ENCODE peak calls at places on chromosome 10, in five cellular contexts. F is mesendoderm, T is lower lobe of right lung, L is GM12878, S is Peyer's patch. D is an unnamed sample. For H3K4me1, the result is how much of the 10 kb centered on the place peaks cover.

GRCh38 chr10:77641788-77642397 is 4.3 kb upstream of the KCNMA1 start:
- DNase-seq in T (no peak), S (no peak), F (peak), L (no peak), D (peak)

GRCh38 chr10:14670551-14671240 is 104.0 kb downstream of the FAM107B start:
- DNase-seq in S (no peak), L (no peak), F (no peak), T (no peak), D (no peak)

GRCh38 chr10:102267748-102268147 is 22.4 kb downstream of the GBF1 start:
- DNase-seq in S (no peak), F (no peak), T (no peak), L (no peak), D (no peak)

GRCh38 chr10:516766-517165 is 172.7 kb downstream of the DIP2C start:
- DNase-seq in T (no peak), S (peak), F (peak), L (no peak), D (no peak)

GRCh38 chr10:42933454-42934340 is 143.2 kb upstream of the RET start:
- DNase-seq in T (no peak), S (no peak), L (no peak), F (peak), D (no peak)

GRCh38 chr10:129754211-129755050 is 209.6 kb downstream of the EBF3 start:
- DNase-seq in F (peak), L (no peak), S (peak), T (peak), D (no peak)

GRCh38 chr10:106573106-106573505 is 591.4 kb downstream of the SORCS1 start:
- DNase-seq in T (no peak), L (no peak), F (peak), S (no peak), D (no peak)

GRCh38 chr10:2925631-2926030 is 141.7 kb upstream of the PFKP start:
- DNase-seq in T (peak), S (no peak), L (no peak), F (no peak), D (no peak)

GRCh38 chr10:4678023-4678950 is 147.7 kb upstream of the AKR1E2 start:
- DNase-seq in F (no peak), S (no peak), T (no peak), L (no peak), D (no peak)

GRCh38 chr10:131920693-131921092 is 19.9 kb downstream of the PPP2R2D start:
- DNase-seq in F (no peak), L (no peak), T (no peak), S (peak), D (no peak)

DNA sequence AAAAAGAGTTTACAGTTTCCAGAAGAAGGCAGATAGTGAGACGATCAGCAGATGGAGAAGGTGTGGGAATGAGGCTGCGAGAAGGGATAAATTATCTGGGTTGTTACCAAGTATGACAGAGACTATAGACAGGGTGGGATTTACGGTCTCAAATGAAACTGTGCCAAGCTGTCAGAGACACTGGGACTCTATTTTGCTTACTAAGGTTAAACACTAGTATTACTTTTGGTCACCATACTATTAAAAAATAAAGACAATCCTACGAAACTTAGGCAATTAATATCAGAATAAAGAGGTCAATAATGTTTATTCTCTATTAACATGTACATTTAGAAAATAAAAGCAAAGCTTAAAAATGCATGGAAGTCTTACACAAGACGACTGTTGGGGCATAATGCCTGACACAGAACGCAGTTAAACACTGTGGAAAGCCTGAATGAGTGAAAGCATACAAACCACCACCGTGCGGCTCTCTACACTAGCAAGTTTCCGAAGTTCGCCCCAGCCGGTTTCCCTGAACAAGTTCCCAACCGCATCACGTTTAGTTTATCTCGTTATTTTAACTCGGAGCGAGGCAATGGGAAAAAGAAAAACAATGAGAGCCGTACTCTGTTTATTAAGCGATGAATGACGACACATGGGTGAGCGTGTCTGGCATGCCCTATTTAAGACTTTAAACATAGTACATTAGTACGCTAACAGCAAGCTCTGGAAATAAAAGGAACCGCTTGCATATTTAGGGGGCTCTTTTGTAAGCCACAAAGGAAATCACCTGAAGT is 911 bp upstream of the CC2D2B start:
- DNase-seq in F (peak), T (peak), S (no peak), L (peak), D (peak)
- H3K27ac ChIP-seq in F (peak), T (peak), S (peak), L (peak), D (peak)

GRCh38 chr10:113820507-113820906 is 33.4 kb downstream of the DCLRE1A start:
- DNase-seq in S (no peak), T (no peak), F (peak), L (no peak), D (no peak)
- H3K4me1 ChIP-seq in S (under half), T (under half), F (under half), L (under half), D (under half)

DNA sequence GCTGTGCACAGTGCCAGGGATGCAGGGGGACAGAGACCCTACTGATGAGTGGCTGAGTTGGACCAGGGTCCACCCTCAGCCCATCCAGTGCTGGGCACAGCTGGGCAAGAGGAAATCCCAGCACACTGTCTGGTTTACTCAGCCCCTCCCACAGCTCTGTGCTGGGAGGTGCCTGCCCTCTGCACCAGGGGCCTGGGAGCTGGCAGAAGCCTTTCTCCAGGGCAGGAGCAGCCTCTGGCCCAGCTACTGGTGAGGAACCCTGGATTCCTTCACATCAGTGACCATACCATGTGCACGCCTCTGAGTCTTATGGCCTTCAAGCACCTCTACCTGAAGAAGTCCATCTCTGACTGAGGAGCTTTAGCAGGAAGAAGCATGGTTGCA is 25.9 kb upstream of the C10orf71 start:
- DNase-seq in T (no peak), F (no peak), L (no peak), S (no peak), D (no peak)
- H3K27ac ChIP-seq in T (no peak), F (no peak), L (no peak), S (no peak), D (no peak)

GRCh38 chr10:71772832-71773220 is 494 bp downstream of the VSIR start:
- DNase-seq in L (no peak), T (no peak), S (no peak), F (no peak), D (no peak)
- H3K4me1 ChIP-seq in L (half or more), T (half or more), S (under half), F (under half), D (half or more)

GRCh38 chr10:31075434-31075833 is 43.8 kb upstream of the ZNF438 start:
- DNase-seq in S (no peak), F (no peak), L (no peak), T (no peak), D (no peak)
- H3K27ac ChIP-seq in S (no peak), F (no peak), L (no peak), T (peak), D (no peak)

D was measured in CD4-positive, CD25-positive, alpha-beta regulatory T cell.